ENCODE peak calls at places on chromosomes 4 and X, in nine cellular contexts. N is right cardiac atrium; Z is CD4-positive, alpha-beta memory T cell; M is spleen; A is kidney; O is body of pancreas; Y is tibial nerve; I is stomach; L is Peyer's patch. X is an unnamed sample.

GRCh38 chr4:41146716-41147506 is 67.4 kb downstream of the APBB2 start:
- DNase-seq in O (peak; percentile 28), I (peak; percentile 53), A (no peak), Y (peak; percentile 30), N (peak; percentile 70), L (no peak), M (no peak), Z (no peak), X (no peak)

GRCh38 chr4:16991455-16991854 is 93.0 kb upstream of the LDB2 start:
- DNase-seq in N (no peak), L (no peak), Z (no peak), I (no peak), A (no peak), Y (no peak), O (no peak), M (no peak), X (no peak)

GRCh38 chr4:20305976-20306375 is 54.3 kb downstream of the SLIT2 start:
- DNase-seq in Z (no peak), M (no peak), I (no peak), Y (no peak), L (no peak), A (no peak), O (no peak), N (no peak), X (no peak)

GRCh38 chrX:3176439-3176820 is 135.2 kb downstream of the ARSF start:
- DNase-seq in Y (no peak), Z (no peak), I (no peak), N (no peak), L (no peak), A (no peak), O (no peak), M (no peak), X (no peak)

GRCh38 chrX:11408111-11408405 is 114.8 kb downstream of the AMELX start:
- DNase-seq in M (no peak), O (no peak), L (no peak), I (no peak), N (no peak), A (no peak), Y (no peak), Z (no peak), X (no peak)

GRCh38 chr4:2261110-2261852 is 628 bp downstream of the MXD4 start:
- DNase-seq in I (peak; percentile 64), O (peak; percentile 54), A (peak; percentile 87), Z (peak; percentile 61), L (peak; percentile 77), N (peak; percentile 85), Y (peak; percentile 30), M (peak; percentile 94), X (no peak)

GRCh38 chr4:112287258-112287873 is 1.7 kb upstream of the TIFA start:
- DNase-seq in O (no peak), Y (no peak), N (no peak), L (no peak), A (no peak), Z (peak; percentile 31), I (no peak), M (no peak), X (no peak)

GRCh38 chr4:11511321-11511720 is 82.6 kb upstream of the HS3ST1 start:
- DNase-seq in A (no peak), O (no peak), Z (no peak), L (no peak), I (no peak), Y (no peak), M (no peak), N (no peak), X (no peak)

GRCh38 chr4:164718817-164719216 is 35.1 kb upstream of the SMIM31 start:
- DNase-seq in I (no peak), Z (no peak), N (no peak), L (no peak), Y (no peak), M (no peak), O (no peak), A (no peak), X (no peak)

GRCh38 chr4:99087887-99088484 is 602 bp downstream of the ADH5 start:
- DNase-seq in Y (peak; percentile 63), I (peak; percentile 69), O (peak; percentile 75), N (peak; percentile 84), A (peak; percentile 87), Z (peak; percentile 13), L (no peak), M (no peak), X (peak; percentile 62)

DNA sequence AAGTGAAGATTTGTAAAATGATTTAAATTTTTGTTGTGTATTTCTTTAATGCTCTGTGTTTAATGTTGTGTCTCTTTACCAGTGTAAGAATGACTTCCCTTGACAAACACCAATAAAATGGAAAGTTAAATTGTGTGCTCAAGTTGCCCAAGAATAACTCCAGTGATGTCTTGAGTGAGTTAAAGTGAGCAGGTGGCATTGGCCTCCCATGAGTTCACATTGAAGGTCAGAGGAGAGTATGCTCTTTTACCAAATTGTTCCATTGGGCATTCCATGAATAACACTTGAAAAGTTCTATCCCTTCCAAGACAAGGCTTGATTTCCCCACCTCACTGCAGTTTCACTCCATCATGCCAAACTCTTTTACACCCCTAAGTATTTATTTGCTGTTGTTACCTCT is 4.5 kb downstream of the ANXA5 start:
- DNase-seq in Y (no peak), L (no peak), A (no peak), I (no peak), O (no peak), M (no peak), N (no peak), Z (no peak), X (no peak)
- H3K4me1 ChIP-seq in Y (peaks cover 51% of the 10 kb centered on the region), L (no peaks in the 10 kb centered on the region), A (peaks cover 16% of the 10 kb centered on the region), I (peaks cover 55% of the 10 kb centered on the region), O (peaks cover 74% of the 10 kb centered on the region), M (peaks cover 87% of the 10 kb centered on the region), N (peaks cover 18% of the 10 kb centered on the region), Z (peaks cover 27% of the 10 kb centered on the region), X (peaks cover 80% of the 10 kb centered on the region)

DNA sequence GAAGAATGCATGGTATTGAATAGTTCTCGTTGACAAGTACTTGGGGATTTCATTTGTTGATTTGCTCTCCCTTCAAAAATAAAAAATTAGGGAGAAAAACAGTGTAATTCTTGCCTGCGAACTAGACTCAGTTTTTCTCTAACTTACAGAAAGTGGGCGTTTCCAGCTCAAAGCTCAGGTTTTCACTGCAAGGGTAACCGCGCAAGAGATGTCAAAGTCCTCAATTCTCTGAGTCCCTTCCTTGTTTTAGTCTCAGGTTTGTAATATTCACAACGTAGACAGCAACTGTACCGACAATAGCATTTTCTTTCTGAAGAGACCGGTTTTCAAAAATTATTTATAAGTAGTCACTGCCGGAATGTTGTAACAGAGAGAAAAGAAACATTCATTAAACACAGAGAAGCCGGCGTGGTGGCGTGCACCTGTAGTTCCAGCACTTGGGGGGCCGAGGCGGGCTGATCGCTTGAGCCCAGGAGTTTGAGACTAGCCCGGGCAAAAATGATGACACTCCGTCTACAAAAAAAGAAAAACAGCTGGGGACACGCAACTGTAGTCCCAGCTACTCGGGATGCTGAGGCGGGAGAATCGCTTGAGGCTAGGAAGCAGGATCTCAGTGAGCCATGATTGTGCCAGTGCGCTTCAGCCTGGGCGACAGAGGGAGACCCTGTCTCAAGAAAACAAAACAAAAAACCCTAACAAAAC is 771 bp downstream of the ZCCHC4 start:
- DNase-seq in L (no peak), I (no peak), M (no peak), Y (no peak), N (no peak), O (no peak), Z (no peak), A (no peak), X (no peak)
- H3K27ac ChIP-seq in L (peak overlapping the region; percentile 76), I (peak overlapping the region; percentile 82), M (peak overlapping the region; percentile 58), Y (peak overlapping the region; percentile 77), N (no peak overlapping the region), O (peak overlapping the region; percentile 80), Z (peak overlapping the region; percentile 64), A (no peak overlapping the region), X (peak overlapping the region; percentile 73)

GRCh38 chrX:13013353-13014110 is 30.9 kb downstream of the FAM9C start:
- DNase-seq in A (no peak), Z (peak; percentile 23), N (peak; percentile 56), L (no peak), Y (no peak), O (peak; percentile 59), I (no peak), M (no peak), X (no peak)
- H3K4me1 ChIP-seq in A (no peaks in the 10 kb centered on the region), Z (peaks cover 56% of the 10 kb centered on the region), N (peaks cover 2% of the 10 kb centered on the region), L (no peaks in the 10 kb centered on the region), Y (peaks cover 4% of the 10 kb centered on the region), O (peaks cover 18% of the 10 kb centered on the region), I (no peaks in the 10 kb centered on the region), M (peaks cover 61% of the 10 kb centered on the region), X (peaks cover 34% of the 10 kb centered on the region)

GRCh38 chr4:145880355-145880960 is 58.2 kb downstream of the ZNF827 start:
- DNase-seq in O (no peak), Y (no peak), A (no peak), I (no peak), L (no peak), N (no peak), Z (no peak), M (no peak), X (no peak)
- H3K27ac ChIP-seq in O (no peak overlapping the region), Y (no peak overlapping the region), A (peak overlapping the region; percentile 13), I (no peak overlapping the region), L (no peak overlapping the region), N (no peak overlapping the region), Z (no peak overlapping the region), M (no peak overlapping the region), X (no peak overlapping the region)

GRCh38 chrX:136125106-136125505 is 22.2 kb upstream of the FHL1 start:
- DNase-seq in Z (no peak), M (no peak), A (no peak), N (no peak), O (no peak), L (no peak), I (no peak), Y (no peak), X (no peak)

GRCh38 chrX:136122207-136122606 is 25.1 kb upstream of the FHL1 start:
- DNase-seq in I (no peak), A (no peak), N (no peak), Y (no peak), Z (no peak), L (no peak), O (no peak), M (no peak), X (no peak)

GRCh38 chrX:136126892-136127406 is 20.4 kb upstream of the FHL1 start:
- DNase-seq in L (no peak), Y (no peak), I (no peak), A (no peak), M (no peak), N (no peak), Z (no peak), O (no peak), X (no peak)

GRCh38 chrX:136126371-136126770 is 21.0 kb upstream of the FHL1 start:
- DNase-seq in I (no peak), M (no peak), A (no peak), Z (no peak), L (no peak), Y (no peak), O (no peak), N (no peak), X (no peak)

DNA sequence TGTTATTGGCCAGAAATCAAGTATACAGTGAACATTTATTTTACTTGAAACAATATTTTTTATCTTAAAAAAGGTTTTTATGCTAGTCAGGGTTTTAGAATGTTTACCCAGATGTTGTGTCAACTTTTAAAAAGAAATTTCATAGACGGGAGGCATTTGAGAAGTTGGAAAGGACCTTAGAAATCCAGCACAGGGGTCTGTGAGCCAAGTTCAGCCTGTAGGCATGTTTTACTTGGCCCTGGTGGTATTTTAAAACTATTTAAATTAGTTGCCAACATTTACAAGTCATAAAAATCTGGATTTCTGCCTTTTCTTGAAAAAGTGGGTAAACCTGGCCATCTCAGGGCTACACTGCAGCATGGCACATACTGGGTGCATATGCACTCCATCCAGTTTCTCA is 25.5 kb upstream of the FHL1 start:
- DNase-seq in I (no peak), A (no peak), N (peak; percentile 51), Y (no peak), M (no peak), Z (no peak), O (no peak), L (no peak), X (no peak)
- H3K4me1 ChIP-seq in I (no peaks in the 10 kb centered on the region), A (no peaks in the 10 kb centered on the region), N (peaks cover 2% of the 10 kb centered on the region), Y (peaks cover 4% of the 10 kb centered on the region), M (no peaks in the 10 kb centered on the region), Z (no peaks in the 10 kb centered on the region), O (no peaks in the 10 kb centered on the region), L (no peaks in the 10 kb centered on the region), X (no peaks in the 10 kb centered on the region)

X was measured in PC-9.